ENCODE peak calls at places on chromosomes 4 and X, in four cellular contexts. One of them, this sample, is unnamed.

GRCh38 chr4:37453361-37454262 is 209.1 kb downstream of the NWD2 start:
- DNase-seq in IMR-90: no peak
- DNase-seq in mesendoderm: peak; percentile 75
- DNase-seq in trophoblast cell: peak; percentile 90
- DNase-seq in this sample: peak; percentile 79

GRCh38 chr4:108045687-108046024 is 56.0 kb downstream of the HADH start:
- DNase-seq in trophoblast cell: no peak
- DNase-seq in mesendoderm: no peak
- DNase-seq in IMR-90: no peak
- DNase-seq in this sample: no peak

GRCh38 chr4:147782087-147782781 is 50.3 kb downstream of the ARHGAP10 start:
- DNase-seq in IMR-90: peak; percentile 70
- DNase-seq in trophoblast cell: peak; percentile 70
- DNase-seq in mesendoderm: no peak
- DNase-seq in this sample: no peak

GRCh38 chrX:33725556-33726232 is 406.4 kb downstream of the FAM47A start:
- DNase-seq in mesendoderm: peak; percentile 70
- DNase-seq in IMR-90: no peak
- DNase-seq in trophoblast cell: no peak
- DNase-seq in this sample: peak; percentile 71

GRCh38 chr4:17400696-17401095 is 111.2 kb downstream of the QDPR start:
- DNase-seq in IMR-90: no peak
- DNase-seq in trophoblast cell: no peak
- DNase-seq in mesendoderm: no peak
- DNase-seq in this sample: no peak

GRCh38 chrX:78024349-78025108 is 55.1 kb upstream of the PGAM4 start:
- DNase-seq in IMR-90: peak; percentile 2
- DNase-seq in mesendoderm: peak; percentile 40
- DNase-seq in trophoblast cell: peak; percentile 50
- DNase-seq in this sample: peak; percentile 37

GRCh38 chr4:17814140-17814539 is 3.4 kb downstream of the NCAPG start:
- DNase-seq in trophoblast cell: peak; percentile 12
- DNase-seq in IMR-90: peak; percentile 59
- DNase-seq in mesendoderm: peak; percentile 23
- DNase-seq in this sample: no peak

GRCh38 chrX:40278340-40279090 is 180.8 kb upstream of the BCOR start:
- DNase-seq in IMR-90: no peak
- DNase-seq in trophoblast cell: peak; percentile 84
- DNase-seq in mesendoderm: no peak
- DNase-seq in this sample: no peak

GRCh38 chrX:71623714-71624113 is 5.4 kb upstream of the CXCR3 start:
- DNase-seq in trophoblast cell: no peak
- DNase-seq in IMR-90: no peak
- DNase-seq in mesendoderm: no peak
- DNase-seq in this sample: no peak

GRCh38 chrX:1400049-1400448 is 8.1 kb upstream of the SLC25A6 start:
- DNase-seq in IMR-90: no peak
- DNase-seq in mesendoderm: no peak
- DNase-seq in trophoblast cell: no peak
- DNase-seq in this sample: no peak

GRCh38 chr4:124111922-124112321 is 600.6 kb downstream of the ANKRD50 start:
- DNase-seq in trophoblast cell: peak; percentile 77
- DNase-seq in IMR-90: peak; percentile 87
- DNase-seq in mesendoderm: peak; percentile 76
- DNase-seq in this sample: peak; percentile 34

GRCh38 chr4:119172223-119172622 is 36.6 kb downstream of the MYOZ2 start:
- DNase-seq in IMR-90: peak; percentile 7
- DNase-seq in trophoblast cell: no peak
- DNase-seq in mesendoderm: no peak
- DNase-seq in this sample: no peak

GRCh38 chr4:95190751-95191436 is 357.9 kb downstream of the UNC5C start:
- DNase-seq in IMR-90: no peak
- DNase-seq in trophoblast cell: peak; percentile 50
- DNase-seq in mesendoderm: no peak
- DNase-seq in this sample: no peak

GRCh38 chr4:147056951-147057630 is 111.4 kb upstream of the TTC29 start:
- DNase-seq in mesendoderm: no peak
- DNase-seq in IMR-90: peak; percentile 14
- DNase-seq in trophoblast cell: peak; percentile 7
- DNase-seq in this sample: no peak

GRCh38 chrX:153779891-153780677 is 757 bp upstream of the SRPK3 start:
- DNase-seq in trophoblast cell: no peak
- DNase-seq in IMR-90: no peak
- DNase-seq in mesendoderm: no peak
- DNase-seq in this sample: no peak

GRCh38 chr4:39045791-39046221 is 13.6 kb upstream of the TMEM156 start:
- DNase-seq in mesendoderm: no peak
- DNase-seq in IMR-90: peak; percentile 21
- DNase-seq in trophoblast cell: peak; percentile 55
- DNase-seq in this sample: no peak

GRCh38 chrX:129900054-129900453 is 5.9 kb upstream of the UTP14A start:
- DNase-seq in IMR-90: no peak
- DNase-seq in mesendoderm: no peak
- DNase-seq in trophoblast cell: no peak
- DNase-seq in this sample: no peak

GRCh38 chr4:83224502-83225197 is 59.9 kb downstream of the COQ2 start:
- DNase-seq in IMR-90: no peak
- DNase-seq in mesendoderm: no peak
- DNase-seq in trophoblast cell: no peak
- DNase-seq in this sample: no peak
- H3K23ac ChIP-seq in IMR-90: no peak overlapping the region
- H3K23ac ChIP-seq in mesendoderm: no peak overlapping the region
- H3K23ac ChIP-seq in trophoblast cell: no peak overlapping the region
- H3K23ac ChIP-seq in this sample: no peak overlapping the region

GRCh38 chr4:628346-628745 is 3.0 kb downstream of the PDE6B start:
- DNase-seq in IMR-90: no peak
- DNase-seq in trophoblast cell: no peak
- DNase-seq in mesendoderm: no peak
- DNase-seq in this sample: peak; percentile 19

GRCh38 chr4:630661-631060 is 5.3 kb downstream of the PDE6B start:
- DNase-seq in mesendoderm: no peak
- DNase-seq in IMR-90: no peak
- DNase-seq in trophoblast cell: no peak
- DNase-seq in this sample: peak; percentile 19

GRCh38 chr4:629636-629915 is 4.2 kb downstream of the PDE6B start:
- DNase-seq in mesendoderm: no peak
- DNase-seq in trophoblast cell: no peak
- DNase-seq in IMR-90: no peak
- DNase-seq in this sample: peak; percentile 21

GRCh38 chr4:628821-629635 is 3.7 kb downstream of the PDE6B start:
- DNase-seq in trophoblast cell: no peak
- DNase-seq in mesendoderm: no peak
- DNase-seq in IMR-90: no peak
- DNase-seq in this sample: peak; percentile 20

DNA sequence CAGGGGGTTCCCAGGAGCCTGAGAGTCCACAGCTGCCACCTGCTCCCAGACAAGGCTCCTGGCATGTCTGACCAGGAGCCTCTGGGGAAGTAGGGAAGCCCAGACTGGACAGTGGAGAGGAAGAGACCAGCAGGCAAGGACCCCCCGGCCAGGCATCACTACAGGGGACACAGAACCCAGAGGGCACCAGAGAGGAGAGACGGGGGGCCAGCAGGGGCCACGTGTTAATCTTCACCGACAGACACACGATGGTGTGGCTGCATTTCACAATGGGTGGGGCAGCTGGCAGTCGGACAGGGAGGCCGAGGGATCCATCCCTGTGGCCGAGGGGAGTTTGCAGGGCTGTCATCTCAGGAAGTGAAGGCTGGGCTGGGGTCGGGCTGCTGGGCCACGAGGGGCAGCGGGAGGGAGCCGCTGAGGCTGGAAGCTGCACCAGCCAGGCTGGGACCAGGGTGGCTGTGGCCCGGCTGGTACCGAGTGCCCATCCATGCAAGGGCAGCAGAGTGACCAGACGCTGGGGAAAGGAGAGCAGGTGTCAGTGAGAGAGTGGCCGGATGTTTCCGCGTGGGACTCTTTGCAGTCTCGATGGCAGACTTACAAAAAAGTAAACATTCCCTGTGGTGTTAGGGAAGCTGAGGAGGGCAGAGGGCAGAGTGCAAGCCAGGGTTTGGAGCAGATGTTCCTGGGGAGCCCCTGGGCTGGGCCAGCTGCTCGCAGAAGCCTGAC is 4.7 kb downstream of the PDE6B start:
- DNase-seq in mesendoderm: no peak
- DNase-seq in IMR-90: no peak
- DNase-seq in trophoblast cell: no peak
- DNase-seq in this sample: peak; percentile 14
- H3K23ac ChIP-seq in mesendoderm: no peak overlapping the region
- H3K23ac ChIP-seq in IMR-90: no peak overlapping the region
- H3K23ac ChIP-seq in trophoblast cell: no peak overlapping the region
- H3K23ac ChIP-seq in this sample: no peak overlapping the region

DNA sequence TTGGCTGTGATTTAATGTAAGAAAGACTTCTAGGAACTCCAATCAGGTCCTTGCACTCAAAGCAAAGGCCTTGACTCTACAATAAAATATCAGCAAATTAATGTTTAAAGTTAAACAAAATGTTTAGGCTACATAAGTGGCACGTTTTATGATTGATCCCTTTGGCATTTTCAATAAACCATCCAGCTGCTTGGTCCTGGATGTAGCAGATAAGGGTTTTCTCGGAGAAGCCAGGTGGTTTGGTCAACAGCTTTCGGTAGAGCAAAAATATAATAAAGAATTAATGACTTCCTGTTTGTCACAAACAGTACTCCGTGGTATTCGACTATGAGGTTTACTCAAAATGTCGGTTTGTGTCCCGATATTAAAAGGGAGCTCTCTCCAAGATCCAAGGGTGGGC is 95.8 kb downstream of the GEMIN8 start:
- DNase-seq in trophoblast cell: peak; percentile 3
- DNase-seq in IMR-90: no peak
- DNase-seq in mesendoderm: no peak
- DNase-seq in this sample: no peak
- H3K23ac ChIP-seq in trophoblast cell: no peak overlapping the region
- H3K23ac ChIP-seq in IMR-90: no peak overlapping the region
- H3K23ac ChIP-seq in mesendoderm: no peak overlapping the region
- H3K23ac ChIP-seq in this sample: no peak overlapping the region

GRCh38 chr4:102610007-102610406 is 108.8 kb downstream of the NFKB1 start:
- DNase-seq in mesendoderm: no peak
- DNase-seq in trophoblast cell: no peak
- DNase-seq in IMR-90: peak; percentile 12
- DNase-seq in this sample: no peak

GRCh38 chr4:102606846-102607440 is 105.8 kb downstream of the NFKB1 start:
- DNase-seq in trophoblast cell: peak; percentile 66
- DNase-seq in IMR-90: no peak
- DNase-seq in mesendoderm: no peak
- DNase-seq in this sample: no peak

GRCh38 chr4:102608190-102608589 is 107.0 kb downstream of the NFKB1 start:
- DNase-seq in mesendoderm: no peak
- DNase-seq in IMR-90: peak; percentile 54
- DNase-seq in trophoblast cell: no peak
- DNase-seq in this sample: no peak

GRCh38 chr4:102604222-102604940 is 103.2 kb downstream of the NFKB1 start:
- DNase-seq in IMR-90: no peak
- DNase-seq in trophoblast cell: no peak
- DNase-seq in mesendoderm: no peak
- DNase-seq in this sample: no peak

GRCh38 chr4:102606261-102606660 is 105.1 kb downstream of the NFKB1 start:
- DNase-seq in trophoblast cell: no peak
- DNase-seq in IMR-90: no peak
- DNase-seq in mesendoderm: no peak
- DNase-seq in this sample: no peak
- H3K23ac ChIP-seq in trophoblast cell: no peak overlapping the region
- H3K23ac ChIP-seq in IMR-90: no peak overlapping the region
- H3K23ac ChIP-seq in mesendoderm: no peak overlapping the region
- H3K23ac ChIP-seq in this sample: no peak overlapping the region

GRCh38 chrX:107714196-107714811 is 61.3 kb downstream of the TSC22D3 start:
- DNase-seq in IMR-90: no peak
- DNase-seq in trophoblast cell: peak; percentile 16
- DNase-seq in mesendoderm: no peak
- DNase-seq in this sample: no peak

GRCh38 chrX:107718156-107718621 is 57.4 kb downstream of the TSC22D3 start:
- DNase-seq in trophoblast cell: peak; percentile 86
- DNase-seq in IMR-90: peak; percentile 78
- DNase-seq in mesendoderm: peak; percentile 88
- DNase-seq in this sample: peak; percentile 83

GRCh38 chrX:107715331-107716044 is 60.1 kb downstream of the TSC22D3 start:
- DNase-seq in mesendoderm: no peak
- DNase-seq in IMR-90: peak; percentile 23
- DNase-seq in trophoblast cell: no peak
- DNase-seq in this sample: no peak

GRCh38 chrX:107716045-107716684 is 59.4 kb downstream of the TSC22D3 start:
- DNase-seq in mesendoderm: peak; percentile 85
- DNase-seq in trophoblast cell: no peak
- DNase-seq in IMR-90: peak; percentile 21
- DNase-seq in this sample: peak; percentile 76

DNA sequence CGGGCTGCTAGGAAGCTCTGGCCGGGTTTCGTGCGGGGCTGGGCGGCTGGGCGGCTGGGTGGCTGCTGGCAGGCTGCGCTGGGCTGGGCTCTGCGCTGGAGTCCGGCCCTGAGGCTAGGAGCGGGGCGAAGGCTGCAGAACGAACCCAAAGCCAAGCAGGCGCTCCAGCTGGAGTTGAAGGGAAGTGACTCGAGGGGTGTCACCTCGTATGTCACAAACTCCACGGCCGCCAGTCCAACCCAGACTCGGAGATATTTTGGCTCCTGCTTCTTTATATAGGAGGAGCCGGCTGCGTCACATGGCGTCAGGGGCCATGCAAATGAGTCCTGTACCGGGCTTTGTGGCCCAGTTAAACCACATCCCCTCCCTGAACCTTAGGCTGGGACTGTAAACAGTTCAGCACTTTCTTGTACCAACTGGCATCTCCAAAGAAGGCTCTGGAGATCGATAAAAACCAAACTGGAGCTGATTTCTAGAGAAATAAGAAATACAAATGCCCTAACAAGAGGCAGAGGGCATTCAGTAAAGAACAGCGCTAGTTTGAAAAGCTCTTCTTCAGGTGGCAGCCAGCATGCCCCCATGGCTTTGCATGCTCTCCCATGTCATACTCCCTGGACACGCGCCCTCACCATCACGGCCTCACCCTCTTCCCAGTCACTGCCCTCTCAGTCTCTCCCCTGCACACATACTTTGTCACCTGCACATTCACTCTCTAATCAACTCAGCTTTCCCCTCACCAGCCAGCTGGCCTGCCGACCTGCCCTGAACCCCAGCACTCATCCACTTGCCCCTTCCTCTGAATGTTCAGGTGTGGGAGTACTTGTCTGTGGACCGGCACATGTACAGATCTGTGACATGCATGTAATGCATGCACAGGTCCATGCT is 58.5 kb downstream of the TSC22D3 start:
- DNase-seq in IMR-90: peak; percentile 63
- DNase-seq in trophoblast cell: peak; percentile 79
- DNase-seq in mesendoderm: peak; percentile 86
- DNase-seq in this sample: peak; percentile 80
- H3K23ac ChIP-seq in IMR-90: no peak overlapping the region
- H3K23ac ChIP-seq in trophoblast cell: no peak overlapping the region
- H3K23ac ChIP-seq in mesendoderm: no peak overlapping the region
- H3K23ac ChIP-seq in this sample: no peak overlapping the region

GRCh38 chrX:56623316-56623715 is 59.9 kb downstream of the UBQLN2 start:
- DNase-seq in mesendoderm: no peak
- DNase-seq in trophoblast cell: no peak
- DNase-seq in IMR-90: no peak
- DNase-seq in this sample: no peak
- H3K23ac ChIP-seq in mesendoderm: no peak overlapping the region
- H3K23ac ChIP-seq in trophoblast cell: no peak overlapping the region
- H3K23ac ChIP-seq in IMR-90: no peak overlapping the region
- H3K23ac ChIP-seq in this sample: no peak overlapping the region

This sample was measured in H9.